ENCODE peak calls at places on chromosome 6, in four cellular contexts. Y, P, M and R are unnamed samples.
A peak's percentile ranks its signal among the peaks of the same experiment; 100 is the strongest.

GRCh38 chr6:44291841-44292240 is 21.3 kb downstream of the AARS2 start:
- DNase-seq in Y (no peak), P (no peak), M (no peak), R (no peak)

GRCh38 chr6:40427196-40427595 is 160.0 kb downstream of the LRFN2 start:
- DNase-seq in Y (no peak), P (no peak), M (no peak), R (no peak)

GRCh38 chr6:29809249-29809648 is 18.4 kb upstream of the HLA-G start:
- DNase-seq in Y (no peak), P (no peak), M (no peak), R (no peak)

GRCh38 chr6:126344181-126344580 is 4.3 kb downstream of the CENPW start:
- DNase-seq in Y (no peak), P (no peak), M (no peak), R (no peak)

GRCh38 chr6:26501482-26501986 is 1.4 kb downstream of the BTN1A1 start:
- DNase-seq in Y (peak; percentile 42), P (no peak), M (no peak), R (peak; percentile 53)

GRCh38 chr6:151763303-151763702 is 44.2 kb upstream of the ESR1 start:
- DNase-seq in Y (no peak), P (no peak), M (peak; percentile 60), R (peak; percentile 19)

GRCh38 chr6:147970970-147971369 is 371.7 kb upstream of the SASH1 start:
- DNase-seq in Y (no peak), P (no peak), M (no peak), R (no peak)

GRCh38 chr6:14046476-14047068 is 71.0 kb upstream of the CD83 start:
- DNase-seq in Y (peak; percentile 61), P (peak; percentile 79), M (no peak), R (peak; percentile 49)

GRCh38 chr6:41691426-41692079 is 43.9 kb downstream of the TFEB start:
- DNase-seq in Y (no peak), P (no peak), M (no peak), R (no peak)